ENCODE peak calls at places on chromosomes 7 and 10, in nine cellular contexts. G is IMR-90, S is spleen, F is NB4, E is AG04450, D is keratinocyte, Y is thoracic aorta, O is left ventricle myocardium inferior, Z is Peyer's patch. W is an unnamed sample.

GRCh38 chr7:93622036-93622714 is 47.7 kb upstream of the CALCR start:
- DNase-seq in O (no peak), F (peak; percentile 28), G (peak; percentile 8), Z (no peak), S (no peak), E (no peak), Y (no peak), D (no peak), W (peak; percentile 11)

GRCh38 chr7:45574521-45575500 is 643 bp downstream of the ADCY1 start:
- DNase-seq in Z (no peak), S (peak; percentile 71), D (no peak), G (peak; percentile 49), E (no peak), O (peak; percentile 35), F (no peak), Y (no peak), W (no peak)

GRCh38 chr7:43725251-43725650 is 4.1 kb downstream of the COA1 start:
- DNase-seq in F (no peak), G (peak; percentile 37), S (no peak), Y (no peak), O (no peak), D (no peak), E (no peak), Z (no peak), W (no peak)

GRCh38 chr10:26454891-26455290 is 16.8 kb downstream of the APBB1IP start:
- DNase-seq in Y (no peak), F (no peak), E (no peak), G (no peak), Z (no peak), O (no peak), D (no peak), S (no peak), W (no peak)

GRCh38 chr7:3191545-3191944 is 109.5 kb upstream of the SDK1 start:
- DNase-seq in D (no peak), Y (no peak), O (no peak), F (no peak), G (no peak), S (no peak), E (no peak), Z (no peak), W (no peak)

GRCh38 chr10:91043173-91043910 is 122.5 kb upstream of the ANKRD1 start:
- DNase-seq in D (no peak), Y (no peak), E (no peak), S (no peak), F (peak; percentile 30), G (peak; percentile 16), O (no peak), Z (no peak), W (peak; percentile 19)

GRCh38 chr10:86046845-86047460 is 319.6 kb downstream of the GRID1 start:
- DNase-seq in O (no peak), G (no peak), Z (no peak), Y (no peak), E (no peak), F (no peak), S (no peak), D (no peak), W (no peak)

GRCh38 chr7:29287366-29287765 is 92.8 kb downstream of the CHN2 start:
- DNase-seq in Y (no peak), O (no peak), S (no peak), G (peak; percentile 31), F (no peak), E (no peak), D (peak; percentile 71), Z (no peak), W (no peak)

GRCh38 chr7:5495581-5496375 is 72.1 kb upstream of the TNRC18 start:
- DNase-seq in F (peak; percentile 29), Z (no peak), S (no peak), D (no peak), Y (no peak), O (peak; percentile 85), G (no peak), E (no peak), W (no peak)

GRCh38 chr10:4208499-4208898 is 423.5 kb upstream of the KLF6 start:
- DNase-seq in S (no peak), Y (no peak), G (no peak), O (no peak), D (no peak), E (no peak), Z (no peak), F (no peak), W (no peak)

GRCh38 chr7:85068796-85069195 is 118.1 kb downstream of the SEMA3D start:
- DNase-seq in G (peak; percentile 83), Y (no peak), Z (no peak), F (peak; percentile 16), D (peak; percentile 19), O (no peak), E (no peak), S (no peak), W (no peak)

GRCh38 chr7:140315498-140316164 is 82.7 kb downstream of the SLC37A3 start:
- DNase-seq in S (no peak), G (no peak), F (no peak), Z (no peak), E (no peak), D (no peak), Y (no peak), O (no peak), W (no peak)
- H3K4me3 ChIP-seq in S (no peak overlapping the region), G (no peak overlapping the region), F (no peak overlapping the region), Z (no peak overlapping the region), E (peak overlapping the region; percentile 27), D (peak overlapping the region; percentile 47), Y (peak overlapping the region; percentile 63), O (peak overlapping the region; percentile 42), W (no peak overlapping the region)

GRCh38 chr10:12135631-12136030 is 6.2 kb downstream of the SEC61A2 start:
- DNase-seq in E (peak; percentile 44), Z (no peak), O (no peak), S (no peak), Y (no peak), F (no peak), G (peak; percentile 86), D (no peak), W (no peak)

GRCh38 chr10:12129222-12130111 is at the start of gene SEC61A2:
- DNase-seq in Y (peak; percentile 64), F (peak; percentile 86), E (peak; percentile 66), O (peak; percentile 96), S (peak; percentile 100), D (no peak), Z (peak; percentile 98), G (peak; percentile 84), W (peak; percentile 37)

GRCh38 chr10:12130237-12130872 is 878 bp downstream of the SEC61A2 start:
- DNase-seq in O (no peak), Y (no peak), F (peak; percentile 79), D (no peak), G (peak; percentile 73), Z (peak; percentile 58), E (peak; percentile 33), S (peak; percentile 36), W (peak; percentile 54)
- TF ChIP-seq CTCF in O (peak; percentile 46), Y (peak; percentile 44), F (peak; percentile 46), D (peak; percentile 59), G (peak; percentile 53), Z (peak; percentile 31), E (peak; percentile 68), S (no peak), W (peak; percentile 59)

DNA sequence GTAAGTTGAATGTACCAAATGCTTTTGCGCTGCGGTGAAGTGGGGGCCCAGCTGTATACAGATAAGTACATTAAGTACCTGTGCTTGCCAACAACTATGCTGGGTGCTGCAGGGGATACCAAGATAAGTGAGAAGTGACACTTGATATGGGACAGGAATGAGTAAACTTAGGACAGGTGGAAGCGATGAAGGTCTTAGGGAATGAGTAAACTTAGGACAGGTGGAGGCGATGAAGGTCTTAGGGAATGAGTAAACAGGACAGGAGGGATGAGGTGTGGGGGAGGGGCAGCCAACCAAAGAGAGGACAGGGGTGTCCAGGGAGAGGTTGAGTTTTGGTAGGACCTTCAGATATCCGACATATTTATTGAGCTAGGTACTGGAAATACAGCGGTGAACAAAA is 1.4 kb downstream of the MDH2 start:
- DNase-seq in E (no peak), Y (no peak), Z (no peak), S (no peak), G (no peak), F (no peak), O (no peak), D (no peak), W (no peak)
- H3K4me3 ChIP-seq in E (peak overlapping the region; percentile 100), Y (peak overlapping the region; percentile 84), Z (no peak overlapping the region), S (no peak overlapping the region), G (peak overlapping the region; percentile 77), F (peak overlapping the region; percentile 99), O (peak overlapping the region; percentile 98), D (peak overlapping the region; percentile 83), W (peak overlapping the region; percentile 99)

GRCh38 chr10:22243321-22243720 is 25.5 kb upstream of the EBLN1 start:
- DNase-seq in Z (no peak), F (no peak), D (no peak), G (no peak), Y (no peak), S (no peak), E (no peak), O (no peak), W (no peak)

GRCh38 chr10:22244855-22245254 is 27.0 kb upstream of the EBLN1 start:
- DNase-seq in F (no peak), E (no peak), O (no peak), G (no peak), D (no peak), Y (no peak), Z (no peak), S (no peak), W (no peak)

GRCh38 chr10:22246680-22247391 is 29.0 kb upstream of the EBLN1 start:
- DNase-seq in Y (no peak), O (no peak), Z (no peak), D (peak; percentile 95), S (no peak), F (no peak), E (no peak), G (peak; percentile 34), W (no peak)

GRCh38 chr10:22245567-22245966 is 27.8 kb upstream of the EBLN1 start:
- DNase-seq in S (no peak), F (no peak), Y (no peak), Z (no peak), E (no peak), G (no peak), O (no peak), D (peak; percentile 19), W (no peak)

GRCh38 chr10:22244001-22244400 is 26.2 kb upstream of the EBLN1 start:
- DNase-seq in D (no peak), F (peak; percentile 2), E (no peak), S (no peak), Y (no peak), G (no peak), Z (no peak), O (no peak), W (no peak)
- TF ChIP-seq CTCF in D (no peak), F (peak; percentile 18), E (no peak), S (no peak), Y (no peak), G (no peak), Z (no peak), O (no peak), W (peak; percentile 8)

DNA sequence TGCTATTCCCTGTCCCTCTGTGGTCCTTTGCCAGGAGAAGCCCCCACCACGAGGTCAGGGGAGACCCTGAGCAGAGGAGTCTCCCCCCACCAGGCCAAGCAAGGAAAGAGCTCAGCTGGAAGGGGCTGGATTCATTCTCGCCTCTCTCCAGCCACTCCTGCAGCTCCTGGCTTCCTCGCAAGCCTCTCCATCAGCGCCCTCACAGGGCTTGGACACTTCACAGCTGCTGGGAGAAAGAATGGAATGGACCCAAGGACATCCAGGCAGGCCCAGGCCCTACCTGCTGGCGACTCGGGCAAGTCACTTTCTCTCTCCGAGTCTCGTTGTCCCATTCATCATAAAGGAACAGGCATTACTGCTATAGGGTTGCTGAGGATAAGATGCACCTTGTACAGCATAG is 22.6 kb downstream of the IMPDH1 start:
- DNase-seq in F (no peak), O (no peak), E (no peak), S (no peak), Z (no peak), G (no peak), Y (no peak), D (no peak), W (no peak)
- H3K4me3 ChIP-seq in F (no peak overlapping the region), O (peak overlapping the region; percentile 37), E (no peak overlapping the region), S (no peak overlapping the region), Z (no peak overlapping the region), G (no peak overlapping the region), Y (peak overlapping the region; percentile 48), D (no peak overlapping the region), W (no peak overlapping the region)

W was measured in HFF-Myc.